ENCODE peak calls at places on chromosomes 4 and X, in six cellular contexts. Y is fibroblast of the conjunctiva; U is AG20443; C is stimulated activated CD4-positive, alpha-beta T cell treated with anti-CD3 and anti-CD28 coated beads, Interleukin-2, amount 100 ng/mL, for 48 hours; G is stromal cell of bone marrow; Z is upper lobe of left lung. L is an unnamed sample.
A peak's percentile ranks its signal among the peaks of the same experiment; 100 is the strongest.

GRCh38 chr4:57136281-57136680 is 26.1 kb upstream of the IGFBP7 start:
- DNase-seq in Y (no peak), U (no peak), C (no peak), G (no peak), Z (no peak), L (no peak)

GRCh38 chr4:37453004-37453360 is 208.4 kb downstream of the NWD2 start:
- DNase-seq in Y (peak; percentile 23), U (peak; percentile 26), C (peak; percentile 42), G (peak; percentile 13), Z (no peak), L (peak; percentile 67)

GRCh38 chr4:128832253-128832641 is 22.7 kb downstream of the JADE1 start:
- DNase-seq in Y (no peak), U (no peak), C (no peak), G (no peak), Z (no peak), L (no peak)

GRCh38 chr4:7009591-7009990 is 33.6 kb upstream of the TADA2B start:
- DNase-seq in Y (no peak), U (no peak), C (no peak), G (no peak), Z (no peak), L (no peak)

GRCh38 chr4:153637201-153637600 is 46.9 kb upstream of the TLR2 start:
- DNase-seq in Y (no peak), U (no peak), C (no peak), G (no peak), Z (no peak), L (no peak)

GRCh38 chrX:63855896-63856295 is 70.9 kb upstream of the ARHGEF9 start:
- DNase-seq in Y (no peak), U (peak; percentile 41), C (no peak), G (peak; percentile 10), Z (no peak), L (no peak)

GRCh38 chrX:49029876-49030275 is 13.3 kb downstream of the TFE3 start:
- DNase-seq in Y (no peak), U (no peak), C (no peak), G (no peak), Z (no peak), L (no peak)

GRCh38 chr4:8240211-8241041 is 29.1 kb upstream of the HTRA3 start:
- DNase-seq in Y (no peak), U (no peak), C (no peak), G (no peak), Z (peak; percentile 86), L (no peak)

GRCh38 chrX:143669395-143669794 is 33.5 kb upstream of the SLITRK4 start:
- DNase-seq in Y (peak; percentile 2), U (peak; percentile 4), C (no peak), G (no peak), Z (no peak), L (no peak)

GRCh38 chr4:48340276-48340904 is 939 bp upstream of the SLAIN2 start:
- DNase-seq in Y (no peak), U (peak; percentile 46), C (no peak), G (peak; percentile 65), Z (no peak), L (peak; percentile 32)

GRCh38 chr4:165766018-165766417 is 107.0 kb upstream of the TLL1 start:
- DNase-seq in Y (no peak), U (no peak), C (no peak), G (no peak), Z (no peak), L (no peak)

GRCh38 chr4:99324978-99325377 is 3.8 kb upstream of the ADH1B start:
- DNase-seq in Y (peak; percentile 91), U (peak; percentile 87), C (no peak), G (peak; percentile 82), Z (no peak), L (peak; percentile 81)

GRCh38 chrX:16882188-16882587 is 12.0 kb upstream of the RBBP7 start:
- DNase-seq in Y (no peak), U (peak; percentile 9), C (no peak), G (no peak), Z (no peak), L (no peak)

GRCh38 chrX:17081969-17082368 is 135.5 kb downstream of the REPS2 start:
- DNase-seq in Y (no peak), U (no peak), C (no peak), G (no peak), Z (no peak), L (no peak)